ENCODE peak calls at places on chromosomes 13 and 19, in six cellular contexts. T is H9, F is mesendoderm, O is neuronal stem cell, Q is IMR-90, R is H1. K is an unnamed sample.

GRCh38 chr13:104650426-104650825 is 1584.2 kb upstream of the SLC10A2 start:
- DNase-seq in T (no peak), F (no peak), Q (no peak), R (no peak), O (no peak), K (no peak)

GRCh38 chr13:40348096-40348679 is 318.3 kb downstream of the FOXO1 start:
- DNase-seq in R (no peak), O (no peak), T (peak), F (peak), Q (no peak), K (no peak)

GRCh38 chr13:64684108-64684507 is 2546.0 kb downstream of the PCDH9 start:
- DNase-seq in R (no peak), O (no peak), F (no peak), T (no peak), Q (no peak), K (no peak)

GRCh38 chr13:73599232-73600128 is 534.7 kb downstream of the KLF12 start:
- DNase-seq in T (no peak), R (no peak), F (no peak), O (no peak), Q (no peak), K (no peak)

GRCh38 chr13:39433705-39434104 is 169.3 kb downstream of the LHFPL6 start:
- DNase-seq in T (no peak), R (no peak), Q (no peak), O (no peak), F (no peak), K (no peak)

GRCh38 chr13:71806885-71807284 is 60.1 kb downstream of the DACH1 start:
- DNase-seq in O (no peak), R (no peak), F (no peak), T (no peak), Q (no peak), K (no peak)

GRCh38 chr13:46595136-46595917 is 42.4 kb downstream of the LRCH1 start:
- DNase-seq in Q (peak), R (no peak), T (no peak), O (no peak), F (no peak), K (no peak)

GRCh38 chr13:23695711-23696512 is 125.7 kb downstream of the TNFRSF19 start:
- DNase-seq in F (no peak), O (no peak), R (no peak), T (peak), Q (no peak), K (no peak)

GRCh38 chr19:47652285-47652684 is 43.4 kb downstream of the BICRA start:
- DNase-seq in R (no peak), Q (no peak), T (no peak), F (no peak), O (no peak), K (no peak)

GRCh38 chr19:56874530-56874929 is 34.0 kb upstream of the PEG3 start:
- DNase-seq in O (no peak), T (no peak), F (no peak), R (no peak), Q (no peak), K (no peak)

GRCh38 chr13:73325351-73326214 is 266.8 kb downstream of the KLF5 start:
- DNase-seq in T (no peak), F (no peak), R (no peak), Q (peak), O (no peak), K (peak)

GRCh38 chr19:35510626-35510964 is 2.9 kb downstream of the DMKN start:
- DNase-seq in O (no peak), R (no peak), Q (no peak), T (no peak), F (no peak), K (no peak)

GRCh38 chr13:36371185-36371584 is 25.0 kb upstream of the SPART start:
- DNase-seq in R (no peak), O (no peak), T (no peak), Q (no peak), F (no peak), K (no peak)

GRCh38 chr13:44575035-44575434 is 1.1 kb downstream of the TSC22D1 start:
- DNase-seq in T (no peak), O (no peak), F (no peak), Q (no peak), R (no peak), K (no peak)

GRCh38 chr13:39967199-39967959 is 311.9 kb downstream of the COG6 start:
- DNase-seq in R (no peak), O (no peak), F (no peak), T (no peak), Q (no peak), K (no peak)

GRCh38 chr19:55606471-55606787 is 982 bp downstream of the ZNF865 start:
- DNase-seq in R (no peak), T (no peak), Q (no peak), F (no peak), O (no peak), K (no peak)

GRCh38 chr19:38319421-38320258 is at the start of gene KCNK6:
- DNase-seq in T (peak), R (no peak), Q (no peak), O (no peak), F (peak), K (peak)

GRCh38 chr13:46575321-46575721 is 22.4 kb downstream of the LRCH1 start:
- DNase-seq in F (no peak), O (no peak), T (no peak), R (no peak), Q (peak), K (peak)

GRCh38 chr13:23421596-23421995 is 11.9 kb downstream of the SACS start:
- DNase-seq in F (no peak), R (no peak), Q (no peak), T (no peak), O (no peak), K (no peak)

GRCh38 chr19:17004386-17004785 is 22.2 kb downstream of the CPAMD8 start:
- DNase-seq in R (no peak), O (no peak), Q (no peak), F (no peak), T (no peak), K (no peak)

GRCh38 chr13:48478401-48478800 is 54.5 kb downstream of the RCBTB2 start:
- DNase-seq in T (no peak), O (no peak), F (no peak), Q (peak), R (no peak), K (no peak)

GRCh38 chr19:15663245-15663644 is 9.6 kb upstream of the CYP4F12 start:
- DNase-seq in Q (no peak), F (no peak), R (no peak), T (no peak), O (no peak), K (no peak)

GRCh38 chr13:102800145-102801041 is 1.5 kb downstream of the BIVM start:
- DNase-seq in T (peak), F (peak), O (peak), R (no peak), Q (peak), K (peak)

GRCh38 chr19:32919365-32919764 is 49.8 kb upstream of the SLC7A9 start:
- DNase-seq in Q (no peak), F (no peak), O (no peak), R (no peak), T (no peak), K (no peak)

GRCh38 chr19:46828484-46828883 is 22.2 kb downstream of the AP2S1 start:
- DNase-seq in F (no peak), Q (peak), R (no peak), O (no peak), T (no peak), K (peak)

GRCh38 chr13:24151864-24152263 is 8.7 kb upstream of the SPATA13 start:
- DNase-seq in O (no peak), R (no peak), F (no peak), T (no peak), Q (no peak), K (no peak)

GRCh38 chr13:95643814-95644598 is 500 bp downstream of the DZIP1 start:
- DNase-seq in T (peak), O (no peak), F (peak), R (no peak), Q (peak), K (peak)

GRCh38 chr19:52229524-52229923 is 39.7 kb downstream of the PPP2R1A start:
- DNase-seq in Q (no peak), O (no peak), T (no peak), R (no peak), F (no peak), K (no peak)

GRCh38 chr19:52230685-52231084 is 38.7 kb upstream of the ZNF766 start:
- DNase-seq in Q (no peak), T (no peak), F (no peak), R (no peak), O (no peak), K (no peak)

GRCh38 chr19:52227196-52227940 is 37.5 kb downstream of the PPP2R1A start:
- DNase-seq in T (no peak), O (no peak), Q (no peak), R (no peak), F (no peak), K (no peak)

GRCh38 chr19:52226652-52227051 is 36.8 kb downstream of the PPP2R1A start:
- DNase-seq in T (no peak), Q (no peak), F (no peak), O (no peak), R (no peak), K (no peak)

DNA sequence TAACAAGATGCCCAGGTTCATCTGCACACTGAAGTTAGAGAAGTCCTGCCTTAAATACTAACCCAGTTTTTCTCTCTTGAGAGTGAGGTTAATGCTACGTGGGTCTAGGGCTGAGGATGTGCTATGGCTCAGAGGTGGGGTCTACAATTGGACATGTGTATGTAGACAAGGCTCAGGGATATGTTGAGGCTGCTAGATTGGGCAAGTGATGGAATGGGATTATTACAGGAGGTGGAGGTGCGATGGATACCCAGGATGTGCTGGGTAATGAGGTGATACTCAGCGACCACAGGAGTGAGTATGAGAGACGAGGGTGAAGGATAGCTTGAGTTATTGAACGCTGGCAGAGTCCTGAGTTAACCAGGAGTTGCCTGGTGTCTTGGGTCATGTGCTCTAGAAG is 38.1 kb downstream of the PPP2R1A start:
- DNase-seq in F (no peak), Q (no peak), O (no peak), T (no peak), R (no peak), K (no peak)
- H3K23ac ChIP-seq in F (no peak), Q (no peak), O (no peak), T (no peak), R (no peak), K (no peak)

DNA sequence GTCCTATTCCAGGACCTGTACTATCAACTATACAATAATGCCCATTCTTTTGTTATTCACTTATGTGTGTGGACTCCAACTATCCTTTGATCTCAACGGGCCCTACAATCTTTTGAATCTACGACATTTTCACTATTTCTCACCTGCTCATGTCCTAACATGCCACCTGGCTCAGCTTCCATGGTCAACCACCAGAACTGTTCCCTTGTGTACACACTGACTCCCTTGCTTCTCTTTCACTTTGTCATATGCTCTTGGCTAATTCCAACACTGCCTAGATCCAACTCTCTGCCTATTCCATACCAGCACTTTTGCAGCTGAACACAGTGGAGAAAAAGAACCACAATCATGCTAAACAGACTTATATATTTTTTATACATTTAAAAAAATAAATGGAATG is 53.1 kb downstream of the MICU2 start:
- DNase-seq in Q (no peak), F (no peak), R (no peak), T (no peak), O (no peak), K (no peak)
- H3K23ac ChIP-seq in Q (no peak), F (no peak), R (no peak), T (no peak), O (no peak), K (no peak)

DNA sequence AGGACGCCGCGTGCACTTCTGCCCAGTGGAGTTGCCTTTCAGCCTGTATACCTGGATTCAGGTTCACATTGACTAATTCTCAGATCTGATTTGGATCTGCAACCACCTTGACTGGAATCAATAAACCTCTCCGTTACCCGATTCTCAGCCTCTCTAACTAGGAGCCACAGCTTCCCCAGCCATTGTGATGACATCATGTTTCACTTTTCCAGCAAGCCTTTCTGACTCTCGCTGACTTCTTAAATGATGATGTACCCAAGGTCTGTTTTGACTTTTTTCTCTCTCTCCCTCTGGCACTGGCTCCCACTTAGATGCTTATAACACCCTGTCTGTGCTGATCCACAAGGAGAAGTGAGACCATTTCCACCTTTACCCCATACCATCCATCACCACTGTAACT is 13.5 kb upstream of the FAM124A start:
- DNase-seq in R (no peak), T (no peak), Q (no peak), F (no peak), O (no peak), K (no peak)
- H3K23ac ChIP-seq in R (no peak), T (no peak), Q (no peak), F (no peak), O (no peak), K (no peak)

GRCh38 chr19:7841751-7842660 is 12.0 kb downstream of the EVI5L start:
- DNase-seq in T (no peak), F (no peak), O (no peak), Q (no peak), R (no peak), K (no peak)
- H3K23ac ChIP-seq in T (no peak), F (no peak), O (peak), Q (no peak), R (no peak), K (no peak)

GRCh38 chr13:20362642-20363041 is 130.5 kb upstream of the GJB6 start:
- DNase-seq in O (no peak), Q (no peak), F (no peak), R (no peak), T (no peak), K (no peak)
- H3K23ac ChIP-seq in O (peak), Q (no peak), F (no peak), R (no peak), T (no peak), K (no peak)

GRCh38 chr13:107641574-107641973 is 573.8 kb downstream of the LIG4 start:
- DNase-seq in Q (no peak), O (no peak), F (no peak), R (no peak), T (no peak), K (no peak)

GRCh38 chr13:107644136-107644535 is 571.2 kb downstream of the LIG4 start:
- DNase-seq in O (no peak), T (no peak), Q (no peak), R (no peak), F (no peak), K (no peak)

DNA sequence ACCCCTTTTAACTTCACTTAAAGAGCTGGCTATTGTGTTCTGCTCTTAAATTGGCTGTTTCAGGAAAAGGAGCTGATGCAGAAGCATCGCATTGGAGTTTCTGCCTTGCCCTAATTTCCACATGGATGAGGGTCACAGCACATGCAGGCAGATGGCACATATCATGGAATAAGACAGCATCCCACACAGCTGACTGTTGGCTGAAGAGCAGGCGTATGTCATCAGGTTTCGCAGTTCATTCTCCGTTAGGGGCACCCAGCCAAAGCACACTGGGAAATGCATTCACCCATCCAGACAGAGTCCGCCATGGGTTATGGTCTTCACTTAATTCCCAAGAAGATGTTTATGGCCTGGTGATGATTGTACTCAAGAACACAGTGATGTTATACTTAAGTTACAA is 572.5 kb downstream of the LIG4 start:
- DNase-seq in R (no peak), F (no peak), T (no peak), O (no peak), Q (peak), K (no peak)
- H3K23ac ChIP-seq in R (no peak), F (no peak), T (no peak), O (no peak), Q (peak), K (no peak)

GRCh38 chr19:54041969-54042606 is 21.6 kb downstream of the VSTM1 start:
- DNase-seq in R (no peak), O (no peak), F (peak), T (peak), Q (no peak), K (no peak)
- H3K23ac ChIP-seq in R (no peak), O (no peak), F (no peak), T (no peak), Q (no peak), K (no peak)

GRCh38 chr19:21559444-21559843 is 54.0 kb downstream of the ZNF429 start:
- DNase-seq in T (no peak), O (no peak), Q (no peak), R (no peak), F (no peak), K (no peak)
- H3K23ac ChIP-seq in T (no peak), O (peak), Q (no peak), R (no peak), F (no peak), K (no peak)